ENCODE peak calls at places on chromosome 21, in five cellular contexts. J is stimulated activated CD8-positive, alpha-beta memory T cell treated with anti-CD3 and anti-CD28 coated beads, Interleukin-15, amount 100 ng/mL, for 4 hours; K is ACHN; U is NCI-H1694 treated with DMSO at 0.1 percent for 48 hours; T is CD8-positive, alpha-beta T cell. Z is an unnamed sample.
A peak's percentile ranks its signal among the peaks of the same experiment; 100 is the strongest.

GRCh38 chr21:14977814-14978213 is 87.0 kb downstream of the NRIP1 start:
- DNase-seq in J (no peak), K (no peak), U (no peak), T (no peak), Z (no peak)

GRCh38 chr21:34611528-34611927 is 3.4 kb downstream of the RCAN1 start:
- DNase-seq in J (no peak), K (no peak), U (no peak), T (no peak), Z (no peak)

GRCh38 chr21:41903559-41904351 is 24.6 kb upstream of the PRDM15 start:
- DNase-seq in J (no peak), K (no peak), U (no peak), T (no peak), Z (no peak)

GRCh38 chr21:30515681-30516080 is 13.7 kb upstream of the KRTAP19-5 start:
- DNase-seq in J (no peak), K (no peak), U (no peak), T (no peak), Z (no peak)

GRCh38 chr21:38645282-38645681 is 147.0 kb upstream of the ERG start:
- DNase-seq in J (no peak), K (no peak), U (no peak), T (no peak), Z (no peak)

GRCh38 chr21:37700641-37701202 is 215.5 kb downstream of the KCNJ6 start:
- DNase-seq in J (no peak), K (peak; percentile 60), U (peak; percentile 81), T (no peak), Z (no peak)

GRCh38 chr21:42047821-42048613 is 23.1 kb upstream of the UMODL1 start:
- DNase-seq in J (no peak), K (peak; percentile 64), U (no peak), T (no peak), Z (no peak)

GRCh38 chr21:42144679-42145568 is 73.8 kb downstream of the UMODL1 start:
- DNase-seq in J (no peak), K (no peak), U (no peak), T (no peak), Z (no peak)

GRCh38 chr21:28513450-28513849 is 479.2 kb downstream of the LTN1 start:
- DNase-seq in J (no peak), K (no peak), U (no peak), T (no peak), Z (no peak)